ENCODE peak calls at places on chromosome 17, in five cellular contexts. N is GM12878, T is HCT116, F is H1, B is NT2/D1. R is an unnamed sample.

GRCh38 chr17:49280061-49280460 is 49.5 kb upstream of the PHOSPHO1 start:
- DNase-seq in N (no peak), T (no peak), F (no peak), B (no peak), R (no peak)

GRCh38 chr17:57609878-57610270 is 135.2 kb downstream of the CCDC182 start:
- DNase-seq in N (no peak), T (no peak), F (no peak), B (no peak), R (no peak)

GRCh38 chr17:16943541-16944333 is 28.2 kb downstream of the TNFRSF13B start:
- DNase-seq in N (no peak), T (no peak), F (no peak), B (no peak), R (no peak)

GRCh38 chr17:1485311-1485747 is 7.2 kb downstream of the MYO1C start:
- DNase-seq in N (no peak), T (no peak), F (no peak), B (no peak), R (peak; percentile 80)

GRCh38 chr17:35160354-35161201 is 13.0 kb downstream of the UNC45B start:
- DNase-seq in N (no peak), T (no peak), F (no peak), B (no peak), R (no peak)

GRCh38 chr17:32558997-32559650 is 72.3 kb downstream of the CDK5R1 start:
- DNase-seq in N (peak; percentile 92), T (no peak), F (no peak), B (no peak), R (peak; percentile 32)

GRCh38 chr17:27264068-27264812 is 29.7 kb upstream of the WSB1 start:
- DNase-seq in N (no peak), T (no peak), F (no peak), B (no peak), R (no peak)

GRCh38 chr17:43342601-43342905 is 56.2 kb upstream of the ARL4D start:
- DNase-seq in N (no peak), T (no peak), F (no peak), B (no peak), R (no peak)

GRCh38 chr17:16354585-16354984 is 1.3 kb upstream of the CENPV start:
- DNase-seq in N (no peak), T (no peak), F (no peak), B (no peak), R (no peak)

GRCh38 chr17:6162892-6163291 is 92.7 kb downstream of the WSCD1 start:
- DNase-seq in N (no peak), T (no peak), F (no peak), B (no peak), R (no peak)

GRCh38 chr17:15651583-15652110 is 32.1 kb upstream of the FBXW10B start:
- DNase-seq in N (peak; percentile 33), T (peak; percentile 95), F (peak; percentile 43), B (peak; percentile 75), R (peak; percentile 85)

GRCh38 chr17:61312406-61313295 is 87.0 kb upstream of the TBX2 start:
- DNase-seq in N (no peak), T (no peak), F (no peak), B (no peak), R (no peak)

GRCh38 chr17:6843241-6843890 is 11.8 kb upstream of the TEKT1 start:
- DNase-seq in N (no peak), T (peak; percentile 48), F (no peak), B (peak; percentile 15), R (peak; percentile 26)

GRCh38 chr17:49090885-49091594 is 41.5 kb upstream of the B4GALNT2 start:
- DNase-seq in N (no peak), T (no peak), F (no peak), B (no peak), R (no peak)

GRCh38 chr17:77184474-77184873 is 43.7 kb downstream of the SEC14L1 start:
- DNase-seq in N (no peak), T (no peak), F (no peak), B (no peak), R (peak; percentile 54)

GRCh38 chr17:18951941-18952842 is at the start of gene SLC5A10:
- DNase-seq in N (no peak), T (no peak), F (no peak), B (no peak), R (no peak)

GRCh38 chr17:58281511-58282011 is 826 bp upstream of the MPO start:
- DNase-seq in N (no peak), T (no peak), F (no peak), B (no peak), R (no peak)

GRCh38 chr17:64741924-64742670 is 80.0 kb upstream of the SMURF2 start:
- DNase-seq in N (no peak), T (no peak), F (no peak), B (no peak), R (no peak)

GRCh38 chr17:31581022-31581483 is 189.6 kb downstream of the RAB11FIP4 start:
- DNase-seq in N (no peak), T (no peak), F (no peak), B (no peak), R (peak; percentile 84)

GRCh38 chr17:82948081-82948511 is 108.3 kb upstream of the ZNF750 start:
- DNase-seq in N (no peak), T (no peak), F (no peak), B (no peak), R (no peak)

GRCh38 chr17:65099941-65100315 is 37.2 kb upstream of the RGS9 start:
- DNase-seq in N (peak; percentile 84), T (peak; percentile 80), F (no peak), B (no peak), R (no peak)

GRCh38 chr17:80214878-80215210 is 5.3 kb downstream of the SGSH start:
- DNase-seq in N (no peak), T (no peak), F (no peak), B (no peak), R (no peak)

GRCh38 chr17:63549289-63549945 is 860 bp upstream of the DCAF7 start:
- DNase-seq in N (no peak), T (no peak), F (no peak), B (no peak), R (no peak)

GRCh38 chr17:81417049-81417878 is 22.0 kb downstream of the BAHCC1 start:
- DNase-seq in N (no peak), T (no peak), F (no peak), B (no peak), R (no peak)
- TF ChIP-seq YY1 in N (no peak), T (no peak), F (no peak), B (no peak), R (no peak)

GRCh38 chr17:46868689-46869187 is 17.4 kb downstream of the WNT9B start:
- DNase-seq in N (no peak), T (no peak), F (no peak), B (no peak), R (no peak)
- TF ChIP-seq YY1 in N (no peak), T (no peak), F (no peak), B (no peak), R (no peak)

GRCh38 chr17:79135011-79135410 is 60.4 kb downstream of the ENGASE start:
- DNase-seq in N (no peak), T (no peak), F (no peak), B (no peak), R (no peak)

GRCh38 chr17:79137015-79137770 is 62.6 kb downstream of the ENGASE start:
- DNase-seq in N (no peak), T (no peak), F (no peak), B (no peak), R (no peak)

GRCh38 chr17:79137791-79138190 is 63.2 kb downstream of the ENGASE start:
- DNase-seq in N (no peak), T (no peak), F (no peak), B (no peak), R (peak; percentile 68)

GRCh38 chr17:79135628-79136405 is 61.2 kb downstream of the ENGASE start:
- DNase-seq in N (no peak), T (no peak), F (no peak), B (no peak), R (no peak)

DNA sequence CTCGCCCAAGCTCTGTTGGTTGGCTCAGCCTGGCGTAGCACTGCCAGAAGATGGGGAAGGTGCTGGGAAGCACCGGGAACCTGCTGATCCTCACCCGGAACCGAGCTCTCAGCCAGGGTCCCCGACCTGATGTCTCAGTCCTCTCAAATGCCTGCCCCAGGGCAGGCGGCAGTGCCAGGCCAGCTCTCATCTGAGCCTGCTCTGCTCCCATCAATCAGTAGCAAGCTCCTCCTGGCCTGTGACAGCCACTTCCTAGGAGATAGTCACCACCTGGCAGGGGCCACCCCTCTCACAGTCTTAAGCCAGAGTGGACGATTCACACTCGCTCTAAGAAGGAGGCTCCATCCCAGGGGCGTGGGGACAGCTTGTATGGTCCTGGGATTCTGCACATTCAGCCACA is 62.0 kb downstream of the ENGASE start:
- DNase-seq in N (no peak), T (no peak), F (no peak), B (no peak), R (peak; percentile 80)
- TF ChIP-seq YY1 in N (no peak), T (no peak), F (no peak), B (no peak), R (no peak)

DNA sequence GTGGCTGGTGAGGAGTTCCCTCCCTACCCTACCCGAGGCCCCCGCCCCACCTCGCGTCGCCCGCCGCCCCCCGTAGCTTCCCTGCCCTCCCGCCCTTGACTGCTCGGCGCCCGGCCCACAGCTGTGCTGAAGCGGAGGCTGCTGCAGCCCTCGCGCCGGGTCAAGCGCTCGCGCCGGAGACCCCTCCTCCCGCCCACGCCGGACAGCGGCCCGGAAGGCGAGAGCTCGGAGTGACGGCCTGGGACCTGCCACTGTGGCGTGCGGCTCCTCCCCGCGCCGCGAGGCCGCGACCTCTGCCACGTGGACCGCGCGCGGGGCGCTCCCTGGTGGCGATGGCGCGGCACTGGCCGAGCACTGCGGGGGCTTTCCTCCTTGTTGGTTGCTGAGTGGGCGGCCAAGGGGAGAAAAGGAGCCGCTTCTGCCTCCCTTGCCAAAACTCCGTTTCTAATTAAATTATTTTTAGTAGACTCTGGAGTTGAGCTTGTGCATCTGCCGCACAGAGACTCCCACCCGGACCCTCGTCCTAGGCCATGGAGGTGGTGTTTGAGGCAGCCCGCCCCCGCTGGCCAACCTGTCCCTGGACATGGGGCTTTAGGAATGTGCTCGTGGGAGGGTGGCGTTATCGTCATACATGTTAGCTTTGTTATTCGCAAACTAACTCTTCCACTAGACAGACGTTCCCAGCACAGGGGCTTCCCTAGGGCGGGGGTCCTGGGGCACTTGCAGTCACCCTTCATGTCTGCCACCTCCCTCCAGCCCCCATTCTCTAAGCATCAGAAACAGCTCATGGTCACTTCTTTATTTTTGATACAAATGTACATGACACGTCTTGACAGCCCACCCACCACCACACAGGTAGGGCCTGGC is 4.4 kb downstream of the TP53I13 start:
- DNase-seq in N (no peak), T (no peak), F (no peak), B (no peak), R (peak; percentile 89)
- TF ChIP-seq YY1 in N (peak; percentile 49), T (no peak), F (peak; percentile 14), B (no peak), R (no peak)

GRCh38 chr17:75295220-75296158 is 6.3 kb upstream of the SLC25A19 start:
- DNase-seq in N (peak; percentile 97), T (no peak), F (no peak), B (no peak), R (no peak)

GRCh38 chr17:75301502-75302206 is 12.4 kb upstream of the SLC25A19 start:
- DNase-seq in N (no peak), T (no peak), F (no peak), B (no peak), R (no peak)

GRCh38 chr17:75301031-75301430 is 11.8 kb upstream of the SLC25A19 start:
- DNase-seq in N (no peak), T (no peak), F (no peak), B (no peak), R (no peak)

DNA sequence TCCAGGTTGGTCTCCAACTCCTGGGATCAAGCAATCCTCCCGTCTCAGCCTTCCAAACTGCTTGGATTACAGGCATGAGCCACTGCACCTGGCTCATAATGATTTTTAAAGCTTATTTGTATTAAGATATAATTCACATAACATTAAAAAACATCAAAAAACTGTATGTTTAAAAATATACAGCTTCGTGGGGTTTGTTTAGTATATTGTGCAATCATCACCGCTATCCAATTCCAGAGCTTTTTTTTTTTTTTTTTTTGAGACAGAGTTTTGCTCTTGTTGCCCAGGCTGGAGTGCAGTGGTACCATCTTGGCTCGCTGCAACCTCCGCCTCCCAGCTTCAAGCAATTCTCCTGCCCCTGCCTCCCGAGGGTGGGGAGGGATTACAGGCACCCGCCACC is 11.0 kb upstream of the SLC25A19 start:
- DNase-seq in N (no peak), T (no peak), F (no peak), B (no peak), R (no peak)
- TF ChIP-seq YY1 in N (no peak), T (no peak), F (no peak), B (no peak), R (no peak)

R was measured in SK-N-SH.